ENCODE peak calls at places on chromosomes 4 and X, in nine cellular contexts. One of them, this sample, is unnamed.

GRCh38 chrX:133670394-133670793 is 255.1 kb upstream of the GPC4 start:
- DNase-seq in astrocyte of the spinal cord: peak; percentile 50
- DNase-seq in NCI-H1417: peak; percentile 47
- DNase-seq in Right ventricle myocardium inferior: no peak
- DNase-seq in T-helper 2 cell: no peak
- DNase-seq in ELR: peak; percentile 3
- DNase-seq in fibroblast of the conjunctiva: peak; percentile 28
- DNase-seq in amniotic stem cell: no peak
- DNase-seq in left ventricle myocardium inferior: no peak
- DNase-seq in this sample: no peak

GRCh38 chrX:138150709-138151108 is 560.8 kb downstream of the FGF13 start:
- DNase-seq in amniotic stem cell: no peak
- DNase-seq in fibroblast of the conjunctiva: no peak
- DNase-seq in astrocyte of the spinal cord: no peak
- DNase-seq in Right ventricle myocardium inferior: no peak
- DNase-seq in T-helper 2 cell: no peak
- DNase-seq in ELR: no peak
- DNase-seq in NCI-H1417: no peak
- DNase-seq in left ventricle myocardium inferior: no peak
- DNase-seq in this sample: no peak

GRCh38 chr4:173264245-173264959 is 69.8 kb downstream of the HMGB2 start:
- DNase-seq in T-helper 2 cell: no peak
- DNase-seq in NCI-H1417: peak; percentile 75
- DNase-seq in amniotic stem cell: no peak
- DNase-seq in astrocyte of the spinal cord: peak; percentile 50
- DNase-seq in left ventricle myocardium inferior: peak; percentile 65
- DNase-seq in Right ventricle myocardium inferior: peak; percentile 56
- DNase-seq in ELR: no peak
- DNase-seq in fibroblast of the conjunctiva: no peak
- DNase-seq in this sample: no peak

GRCh38 chrX:122770581-122770980 is 413.5 kb upstream of the GRIA3 start:
- DNase-seq in fibroblast of the conjunctiva: no peak
- DNase-seq in astrocyte of the spinal cord: no peak
- DNase-seq in T-helper 2 cell: no peak
- DNase-seq in NCI-H1417: no peak
- DNase-seq in left ventricle myocardium inferior: no peak
- DNase-seq in Right ventricle myocardium inferior: no peak
- DNase-seq in ELR: no peak
- DNase-seq in amniotic stem cell: no peak
- DNase-seq in this sample: no peak

GRCh38 chr4:104693601-104694201 is 199.0 kb upstream of the CXXC4 start:
- DNase-seq in T-helper 2 cell: no peak
- DNase-seq in ELR: peak; percentile 32
- DNase-seq in NCI-H1417: no peak
- DNase-seq in astrocyte of the spinal cord: peak; percentile 25
- DNase-seq in fibroblast of the conjunctiva: no peak
- DNase-seq in left ventricle myocardium inferior: no peak
- DNase-seq in amniotic stem cell: no peak
- DNase-seq in Right ventricle myocardium inferior: no peak
- DNase-seq in this sample: no peak

GRCh38 chr4:48008021-48008596 is 8.4 kb downstream of the CNGA1 start:
- DNase-seq in Right ventricle myocardium inferior: no peak
- DNase-seq in ELR: peak; percentile 38
- DNase-seq in NCI-H1417: no peak
- DNase-seq in fibroblast of the conjunctiva: no peak
- DNase-seq in T-helper 2 cell: no peak
- DNase-seq in left ventricle myocardium inferior: no peak
- DNase-seq in amniotic stem cell: no peak
- DNase-seq in astrocyte of the spinal cord: peak; percentile 20
- DNase-seq in this sample: no peak

GRCh38 chr4:101853691-101854090 is 63.2 kb downstream of the BANK1 start:
- DNase-seq in fibroblast of the conjunctiva: no peak
- DNase-seq in NCI-H1417: no peak
- DNase-seq in Right ventricle myocardium inferior: no peak
- DNase-seq in left ventricle myocardium inferior: no peak
- DNase-seq in astrocyte of the spinal cord: no peak
- DNase-seq in T-helper 2 cell: no peak
- DNase-seq in amniotic stem cell: no peak
- DNase-seq in ELR: no peak
- DNase-seq in this sample: no peak

GRCh38 chr4:15469402-15470148 is at the start of gene CC2D2A:
- DNase-seq in amniotic stem cell: peak; percentile 45
- DNase-seq in Right ventricle myocardium inferior: no peak
- DNase-seq in left ventricle myocardium inferior: no peak
- DNase-seq in ELR: peak; percentile 64
- DNase-seq in fibroblast of the conjunctiva: peak; percentile 61
- DNase-seq in astrocyte of the spinal cord: peak; percentile 78
- DNase-seq in NCI-H1417: no peak
- DNase-seq in T-helper 2 cell: no peak
- DNase-seq in this sample: no peak

GRCh38 chr4:123505077-123505456 is 108.5 kb downstream of the SPRY1 start:
- DNase-seq in T-helper 2 cell: no peak
- DNase-seq in astrocyte of the spinal cord: peak; percentile 56
- DNase-seq in left ventricle myocardium inferior: no peak
- DNase-seq in amniotic stem cell: peak; percentile 2
- DNase-seq in NCI-H1417: no peak
- DNase-seq in ELR: peak; percentile 28
- DNase-seq in Right ventricle myocardium inferior: no peak
- DNase-seq in fibroblast of the conjunctiva: no peak
- DNase-seq in this sample: no peak

GRCh38 chr4:177127658-177128057 is 182.0 kb upstream of the NEIL3 start:
- DNase-seq in T-helper 2 cell: no peak
- DNase-seq in ELR: no peak
- DNase-seq in left ventricle myocardium inferior: no peak
- DNase-seq in fibroblast of the conjunctiva: no peak
- DNase-seq in Right ventricle myocardium inferior: no peak
- DNase-seq in astrocyte of the spinal cord: peak; percentile 29
- DNase-seq in amniotic stem cell: no peak
- DNase-seq in NCI-H1417: no peak
- DNase-seq in this sample: no peak

GRCh38 chr4:2761035-2761923 is 5.1 kb upstream of the TNIP2 start:
- DNase-seq in fibroblast of the conjunctiva: no peak
- DNase-seq in NCI-H1417: no peak
- DNase-seq in T-helper 2 cell: no peak
- DNase-seq in ELR: no peak
- DNase-seq in left ventricle myocardium inferior: no peak
- DNase-seq in Right ventricle myocardium inferior: no peak
- DNase-seq in astrocyte of the spinal cord: peak; percentile 22
- DNase-seq in amniotic stem cell: no peak
- DNase-seq in this sample: no peak

GRCh38 chr4:157792716-157793115 is 380.1 kb downstream of the GASK1B start:
- DNase-seq in astrocyte of the spinal cord: peak; percentile 80
- DNase-seq in fibroblast of the conjunctiva: no peak
- DNase-seq in Right ventricle myocardium inferior: no peak
- DNase-seq in ELR: no peak
- DNase-seq in amniotic stem cell: no peak
- DNase-seq in left ventricle myocardium inferior: no peak
- DNase-seq in T-helper 2 cell: no peak
- DNase-seq in NCI-H1417: no peak
- DNase-seq in this sample: no peak

GRCh38 chr4:152594981-152595916 is 59.4 kb upstream of the FBXW7 start:
- DNase-seq in astrocyte of the spinal cord: no peak
- DNase-seq in amniotic stem cell: no peak
- DNase-seq in left ventricle myocardium inferior: no peak
- DNase-seq in fibroblast of the conjunctiva: no peak
- DNase-seq in NCI-H1417: peak; percentile 84
- DNase-seq in ELR: no peak
- DNase-seq in T-helper 2 cell: no peak
- DNase-seq in Right ventricle myocardium inferior: no peak
- DNase-seq in this sample: no peak

GRCh38 chrX:141903400-141904155 is at the start of gene MAGEC1:
- DNase-seq in T-helper 2 cell: no peak
- DNase-seq in Right ventricle myocardium inferior: no peak
- DNase-seq in NCI-H1417: peak; percentile 39
- DNase-seq in fibroblast of the conjunctiva: no peak
- DNase-seq in astrocyte of the spinal cord: no peak
- DNase-seq in ELR: no peak
- DNase-seq in amniotic stem cell: no peak
- DNase-seq in left ventricle myocardium inferior: no peak
- DNase-seq in this sample: no peak

This sample was measured in activated B cell treated with CpG ODN at 0.5 μM for 24 hours.